ENCODE peak calls at places on chromosomes 7 and 10, in four cellular contexts. One of them, this sample, is unnamed.
A peak's percentile ranks its signal among the peaks of the same experiment; 100 is the strongest.

GRCh38 chr7:26013551-26014083 is 138.4 kb upstream of the NFE2L3 start:
- DNase-seq in NAMALWA: peak; percentile 65
- DNase-seq in endothelial cell: no peak
- DNase-seq in nucleus accumbens: no peak
- DNase-seq in this sample: no peak

GRCh38 chr7:48366096-48366495 is 194.8 kb downstream of the ABCA13 start:
- DNase-seq in endothelial cell: no peak
- DNase-seq in NAMALWA: no peak
- DNase-seq in nucleus accumbens: no peak
- DNase-seq in this sample: no peak

GRCh38 chr7:5697754-5698487 is 83.5 kb downstream of the RNF216 start:
- DNase-seq in nucleus accumbens: no peak
- DNase-seq in NAMALWA: no peak
- DNase-seq in endothelial cell: no peak
- DNase-seq in this sample: peak; percentile 22

GRCh38 chr7:95772298-95772770 is at the start of gene DYNC1I1:
- DNase-seq in endothelial cell: peak; percentile 69
- DNase-seq in nucleus accumbens: peak; percentile 50
- DNase-seq in NAMALWA: no peak
- DNase-seq in this sample: peak; percentile 71

GRCh38 chr7:106735637-106736036 is 74.7 kb upstream of the CCDC71L start:
- DNase-seq in endothelial cell: no peak
- DNase-seq in nucleus accumbens: no peak
- DNase-seq in NAMALWA: no peak
- DNase-seq in this sample: no peak

GRCh38 chr10:98910048-98910447 is 325.6 kb downstream of the HPSE2 start:
- DNase-seq in endothelial cell: no peak
- DNase-seq in NAMALWA: no peak
- DNase-seq in nucleus accumbens: no peak
- DNase-seq in this sample: no peak

GRCh38 chr10:49488056-49488455 is 50.9 kb downstream of the ERCC6 start:
- DNase-seq in endothelial cell: no peak
- DNase-seq in nucleus accumbens: no peak
- DNase-seq in NAMALWA: no peak
- DNase-seq in this sample: no peak

GRCh38 chr7:54339074-54339473 is 203.1 kb upstream of the VSTM2A start:
- DNase-seq in NAMALWA: peak; percentile 19
- DNase-seq in nucleus accumbens: no peak
- DNase-seq in endothelial cell: no peak
- DNase-seq in this sample: no peak

GRCh38 chr7:23544913-23545354 is 13.2 kb upstream of the TRA2A start:
- DNase-seq in nucleus accumbens: no peak
- DNase-seq in NAMALWA: peak; percentile 82
- DNase-seq in endothelial cell: peak; percentile 12
- DNase-seq in this sample: no peak

GRCh38 chr7:106421181-106421762 is 136.5 kb upstream of the NAMPT start:
- DNase-seq in nucleus accumbens: peak; percentile 24
- DNase-seq in NAMALWA: no peak
- DNase-seq in endothelial cell: no peak
- DNase-seq in this sample: peak; percentile 47

This sample was measured in midbrain.